ENCODE peak calls at places on chromosome 16, in six cellular contexts. L is GM12878, T is stomach, S is breast epithelium, Z is prostate gland, O is SK-N-SH. D is an unnamed sample.

GRCh38 chr16:82295306-82296201 is 125.5 kb upstream of the MPHOSPH6 start:
- DNase-seq in L (no peak), T (no peak), S (no peak), Z (no peak), O (no peak), D (no peak)

GRCh38 chr16:27374794-27375499 is 27.0 kb upstream of the IL21R start:
- DNase-seq in L (peak), T (peak), S (no peak), Z (peak), O (peak), D (no peak)

GRCh38 chr16:29702307-29702706 is 23.3 kb downstream of the QPRT start:
- DNase-seq in L (peak), T (no peak), S (no peak), Z (no peak), O (no peak), D (no peak)

GRCh38 chr16:13997526-13997925 is 73.6 kb upstream of the MRTFB start:
- DNase-seq in L (no peak), T (no peak), S (no peak), Z (no peak), O (no peak), D (no peak)

GRCh38 chr16:75058815-75059214 is 57.8 kb downstream of the LDHD start:
- DNase-seq in L (no peak), T (no peak), S (no peak), Z (no peak), O (no peak), D (no peak)

GRCh38 chr16:11386791-11387546 is 41.7 kb downstream of the RMI2 start:
- DNase-seq in L (no peak), T (peak), S (no peak), Z (no peak), O (no peak), D (no peak)

GRCh38 chr16:76910931-76911330 is 280.1 kb upstream of the MON1B start:
- DNase-seq in L (no peak), T (no peak), S (no peak), Z (no peak), O (no peak), D (no peak)

GRCh38 chr16:85607331-85607765 is 5.8 kb upstream of the GSE1 start:
- DNase-seq in L (no peak), T (peak), S (no peak), Z (no peak), O (peak), D (peak)

GRCh38 chr16:50839920-50840729 is 98.2 kb downstream of the CYLD start:
- DNase-seq in L (no peak), T (no peak), S (no peak), Z (no peak), O (no peak), D (no peak)

GRCh38 chr16:21116148-21116693 is 34.4 kb downstream of the DNAH3 start:
- DNase-seq in L (no peak), T (no peak), S (no peak), Z (no peak), O (no peak), D (no peak)

GRCh38 chr16:57694191-57694555 is 433 bp upstream of the DRC7 start:
- DNase-seq in L (no peak), T (peak), S (no peak), Z (no peak), O (no peak), D (no peak)

GRCh38 chr16:74169687-74170522 is 126.7 kb upstream of the PSMD7 start:
- DNase-seq in L (no peak), T (no peak), S (no peak), Z (no peak), O (no peak), D (no peak)

GRCh38 chr16:67563708-67564468 is 1.6 kb downstream of the CTCF start:
- DNase-seq in L (no peak), T (peak), S (no peak), Z (peak), O (peak), D (no peak)

GRCh38 chr16:29807426-29808218 is 1.3 kb downstream of the MAZ start:
- DNase-seq in L (no peak), T (peak), S (peak), Z (peak), O (peak), D (peak)

GRCh38 chr16:58471209-58471975 is 28.6 kb upstream of the NDRG4 start:
- DNase-seq in L (no peak), T (no peak), S (no peak), Z (no peak), O (no peak), D (no peak)

GRCh38 chr16:30185683-30186421 is 2.5 kb downstream of the CORO1A start:
- DNase-seq in L (peak), T (peak), S (no peak), Z (no peak), O (peak), D (peak)

GRCh38 chr16:78122774-78123315 is 23.4 kb downstream of the WWOX start:
- DNase-seq in L (no peak), T (no peak), S (no peak), Z (peak), O (peak), D (no peak)

GRCh38 chr16:88983771-88984687 is 7.0 kb upstream of the CBFA2T3 start:
- DNase-seq in L (no peak), T (no peak), S (no peak), Z (no peak), O (no peak), D (no peak)

GRCh38 chr16:86520317-86521210 is 10.2 kb downstream of the FOXF1 start:
- DNase-seq in L (no peak), T (no peak), S (no peak), Z (no peak), O (no peak), D (no peak)

GRCh38 chr16:679808-680624 is at the start of gene STUB1:
- DNase-seq in L (no peak), T (peak), S (peak), Z (peak), O (peak), D (peak)

GRCh38 chr16:24668481-24669001 is 60.9 kb upstream of the TNRC6A start:
- DNase-seq in L (no peak), T (no peak), S (no peak), Z (no peak), O (no peak), D (no peak)

GRCh38 chr16:21611546-21612384 is 12.4 kb downstream of the METTL9 start:
- DNase-seq in L (no peak), T (no peak), S (no peak), Z (no peak), O (no peak), D (no peak)

GRCh38 chr16:4371481-4372314 is at the start of gene VASN:
- DNase-seq in L (no peak), T (peak), S (peak), Z (peak), O (peak), D (peak)

GRCh38 chr16:74720579-74720978 is 19.9 kb upstream of the MLKL start:
- DNase-seq in L (no peak), T (no peak), S (no peak), Z (no peak), O (no peak), D (no peak)

GRCh38 chr16:19094542-19095365 is 19.0 kb upstream of the ITPRIPL2 start:
- DNase-seq in L (no peak), T (peak), S (no peak), Z (no peak), O (no peak), D (no peak)

GRCh38 chr16:65214196-65214595 is 92.3 kb upstream of the CDH11 start:
- DNase-seq in L (no peak), T (no peak), S (no peak), Z (no peak), O (no peak), D (no peak)

GRCh38 chr16:760498-761343 is at the start of gene MSLN:
- DNase-seq in L (no peak), T (no peak), S (no peak), Z (no peak), O (no peak), D (peak)

GRCh38 chr16:87314990-87315420 is 2.2 kb downstream of the C16orf95 start:
- DNase-seq in L (no peak), T (no peak), S (no peak), Z (no peak), O (no peak), D (no peak)

GRCh38 chr16:66426112-66427035 is 721 bp upstream of the BEAN1 start:
- DNase-seq in L (no peak), T (no peak), S (no peak), Z (no peak), O (peak), D (peak)

GRCh38 chr16:727291-727977 is 528 bp downstream of the HAGHL start:
- DNase-seq in L (no peak), T (no peak), S (no peak), Z (no peak), O (peak), D (no peak)

GRCh38 chr16:73483934-73484712 is 436.2 kb upstream of the ZFHX3 start:
- DNase-seq in L (no peak), T (no peak), S (no peak), Z (no peak), O (peak), D (no peak)

GRCh38 chr16:13316008-13316407 is 414.6 kb downstream of the SHISA9 start:
- DNase-seq in L (no peak), T (no peak), S (no peak), Z (no peak), O (no peak), D (no peak)

GRCh38 chr16:11156401-11156800 is 99.6 kb downstream of the SOCS1 start:
- DNase-seq in L (no peak), T (no peak), S (no peak), Z (no peak), O (no peak), D (no peak)

GRCh38 chr16:24204150-24204665 is 51.9 kb upstream of the CACNG3 start:
- DNase-seq in L (no peak), T (no peak), S (no peak), Z (no peak), O (no peak), D (no peak)

GRCh38 chr16:4688674-4689045 is 4.7 kb upstream of the NUDT16L1 start:
- DNase-seq in L (no peak), T (no peak), S (no peak), Z (no peak), O (no peak), D (no peak)

GRCh38 chr16:90047714-90048346 is 28.6 kb upstream of the DBNDD1 start:
- DNase-seq in L (no peak), T (no peak), S (no peak), Z (no peak), O (peak), D (peak)

GRCh38 chr16:30951785-30952184 is 2.9 kb downstream of the ORAI3 start:
- DNase-seq in L (no peak), T (peak), S (no peak), Z (peak), O (no peak), D (no peak)

GRCh38 chr16:77945126-77945525 is 77.2 kb upstream of the CLEC3A start:
- DNase-seq in L (no peak), T (no peak), S (no peak), Z (no peak), O (no peak), D (no peak)

GRCh38 chr16:4935231-4935855 is 1.6 kb downstream of the PPL start:
- DNase-seq in L (no peak), T (peak), S (peak), Z (peak), O (no peak), D (peak)

GRCh38 chr16:87056083-87056482 is 261.1 kb downstream of the C16orf95 start:
- DNase-seq in L (no peak), T (no peak), S (peak), Z (no peak), O (no peak), D (no peak)

GRCh38 chr16:2170587-2171435 is 15.2 kb downstream of the TRAF7 start:
- DNase-seq in L (no peak), T (no peak), S (no peak), Z (no peak), O (no peak), D (peak)
- H3K4me3 ChIP-seq in L (no peak), T (peak), S (peak), Z (no peak), O (no peak), D (peak)

DNA sequence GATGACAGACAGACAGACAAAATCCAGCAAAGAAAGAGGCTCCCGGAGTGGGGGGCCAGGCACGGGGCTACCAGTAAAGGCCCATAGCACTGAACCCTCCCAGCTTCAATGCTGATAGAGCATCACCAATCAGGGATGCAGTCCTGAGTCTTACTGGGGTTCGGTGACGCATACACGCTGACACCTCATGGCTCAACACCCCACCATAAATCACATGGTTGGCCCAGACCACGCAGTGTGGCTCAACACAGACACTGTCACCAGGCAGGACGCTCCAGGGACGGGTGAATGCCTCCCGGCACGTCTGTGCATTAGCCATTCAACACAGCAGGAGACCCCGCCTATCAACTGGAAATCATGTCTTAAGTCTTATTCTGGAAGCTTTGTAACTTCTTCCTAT is 35.0 kb downstream of the NECAB2 start:
- DNase-seq in L (no peak), T (no peak), S (no peak), Z (no peak), O (no peak), D (no peak)
- TF ChIP-seq POLR2AphosphoS5 in L (no peak), T (no peak), S (no peak), Z (no peak), O (no peak), D (no peak)

GRCh38 chr16:71442041-71442440 is at the start of gene TLE7:
- DNase-seq in L (no peak), T (no peak), S (no peak), Z (no peak), O (no peak), D (no peak)

GRCh38 chr16:71439531-71439930 is 2.3 kb downstream of the TLE7 start:
- DNase-seq in L (no peak), T (no peak), S (no peak), Z (no peak), O (no peak), D (no peak)

GRCh38 chr16:71443714-71444113 is 1.9 kb upstream of the TLE7 start:
- DNase-seq in L (no peak), T (no peak), S (no peak), Z (no peak), O (no peak), D (no peak)

GRCh38 chr16:71441348-71441781 is 489 bp downstream of the TLE7 start:
- DNase-seq in L (no peak), T (no peak), S (no peak), Z (no peak), O (peak), D (peak)

GRCh38 chr16:71440669-71441347 is 1.0 kb downstream of the TLE7 start:
- DNase-seq in L (no peak), T (no peak), S (no peak), Z (no peak), O (peak), D (no peak)
- H3K4me3 ChIP-seq in L (no peak), T (no peak), S (no peak), Z (no peak), O (no peak), D (no peak)

GRCh38 chr16:69311533-69312388 is 611 bp downstream of the VPS4A start:
- DNase-seq in L (no peak), T (peak), S (no peak), Z (no peak), O (peak), D (peak)

GRCh38 chr16:69310479-69311114 is 553 bp upstream of the VPS4A start:
- DNase-seq in L (no peak), T (no peak), S (no peak), Z (no peak), O (no peak), D (no peak)

GRCh38 chr16:69309316-69309715 is 1.8 kb upstream of the VPS4A start:
- DNase-seq in L (no peak), T (no peak), S (no peak), Z (no peak), O (no peak), D (no peak)

GRCh38 chr16:69313469-69313868 is 2.3 kb downstream of the VPS4A start:
- DNase-seq in L (no peak), T (no peak), S (no peak), Z (no peak), O (no peak), D (no peak)

GRCh38 chr16:69311115-69311532 is at the start of gene VPS4A:
- DNase-seq in L (peak), T (peak), S (peak), Z (peak), O (peak), D (peak)
- TF ChIP-seq POLR2AphosphoS5 in L (peak), T (peak), S (peak), Z (peak), O (peak), D (peak)

DNA sequence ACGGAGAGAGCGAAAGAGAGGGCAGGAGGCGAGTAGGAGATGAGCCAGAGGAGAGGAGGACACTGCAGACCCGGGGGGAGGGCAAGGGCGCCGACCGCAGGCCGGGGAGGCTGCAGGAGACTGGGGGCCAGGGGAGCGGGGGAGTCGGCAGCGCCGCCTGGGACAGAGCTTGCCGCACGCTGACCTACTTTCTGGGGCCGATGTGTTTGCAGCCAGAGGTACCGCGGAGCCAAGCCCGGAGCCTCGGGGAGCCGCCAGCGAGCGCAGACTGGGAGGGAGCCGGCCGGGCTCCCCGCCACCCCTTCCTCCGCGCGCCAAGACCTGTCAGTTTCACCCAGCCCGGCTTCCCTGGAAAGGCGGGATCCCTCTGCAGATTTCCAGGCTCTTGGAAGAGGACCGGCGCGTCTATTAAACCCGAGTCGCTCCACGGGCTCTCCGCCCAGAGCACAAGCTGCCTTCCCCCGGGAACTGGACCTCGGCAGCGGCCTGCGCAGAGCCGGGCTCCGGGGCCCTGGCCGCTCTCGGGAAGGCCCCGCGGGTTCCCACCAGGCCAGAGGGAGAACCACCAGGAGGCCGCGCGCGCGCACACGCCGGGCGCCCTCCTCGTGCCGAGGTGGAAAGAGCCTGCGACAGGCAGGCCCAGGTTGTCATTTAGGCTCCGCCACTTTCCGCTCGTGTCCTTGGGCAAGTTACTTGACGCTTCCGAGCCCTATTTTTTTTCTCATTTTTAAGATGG is 74.5 kb downstream of the CMC2 start:
- DNase-seq in L (no peak), T (peak), S (peak), Z (peak), O (peak), D (no peak)
- H3K4me3 ChIP-seq in L (no peak), T (peak), S (peak), Z (peak), O (peak), D (peak)

DNA sequence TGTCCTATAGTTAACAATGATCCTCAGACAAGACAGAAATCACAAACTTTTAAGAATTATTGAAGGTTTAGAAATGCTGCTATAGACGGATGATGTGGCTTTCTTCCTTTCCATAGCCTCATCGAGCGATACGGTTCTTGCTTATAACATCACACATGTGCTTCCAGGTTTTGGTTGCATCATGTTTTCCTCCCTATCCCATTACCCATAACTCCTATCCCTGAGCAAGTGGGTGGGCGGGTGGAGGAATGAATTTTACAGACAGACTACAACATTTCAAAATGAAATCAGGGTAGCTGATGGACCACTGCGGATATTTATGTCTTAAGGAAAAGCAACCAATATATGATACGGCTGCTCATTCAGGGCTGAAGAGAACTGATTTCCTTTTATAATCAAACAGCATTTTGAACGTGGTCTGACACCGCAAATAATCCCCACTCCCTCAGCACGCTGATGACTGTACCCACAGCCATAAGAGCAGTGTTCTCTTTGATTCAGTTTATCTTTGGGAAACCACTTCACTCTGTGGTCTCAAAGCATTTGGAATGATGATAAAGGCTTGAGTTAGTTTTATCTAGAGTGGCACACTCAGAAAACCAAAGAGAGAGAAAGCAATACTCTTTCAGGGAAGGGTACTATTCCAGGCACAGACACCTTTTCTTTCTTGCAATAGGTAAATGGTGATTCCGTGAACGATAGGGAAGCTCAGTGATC is 4.6 kb upstream of the AKTIP start:
- DNase-seq in L (no peak), T (no peak), S (no peak), Z (no peak), O (no peak), D (no peak)
- TF ChIP-seq POLR2AphosphoS5 in L (no peak), T (no peak), S (no peak), Z (no peak), O (no peak), D (no peak)

GRCh38 chr16:49651226-49651625 is 204.7 kb downstream of the ZNF423 start:
- DNase-seq in L (no peak), T (no peak), S (no peak), Z (no peak), O (no peak), D (no peak)

GRCh38 chr16:49653577-49653976 is 202.3 kb downstream of the ZNF423 start:
- DNase-seq in L (no peak), T (no peak), S (no peak), Z (no peak), O (no peak), D (no peak)

GRCh38 chr16:49651980-49652379 is 203.9 kb downstream of the ZNF423 start:
- DNase-seq in L (no peak), T (no peak), S (no peak), Z (no peak), O (peak), D (no peak)

GRCh38 chr16:49654425-49654824 is 201.5 kb downstream of the ZNF423 start:
- DNase-seq in L (no peak), T (no peak), S (no peak), Z (no peak), O (no peak), D (no peak)

GRCh38 chr16:49652441-49653175 is 203.3 kb downstream of the ZNF423 start:
- DNase-seq in L (no peak), T (no peak), S (no peak), Z (no peak), O (no peak), D (no peak)
- H3K4me3 ChIP-seq in L (no peak), T (no peak), S (peak), Z (no peak), O (no peak), D (no peak)

GRCh38 chr16:3131755-3132377 is 3.0 kb upstream of the ZNF213 start:
- DNase-seq in L (no peak), T (peak), S (no peak), Z (no peak), O (peak), D (no peak)
- TF ChIP-seq POLR2AphosphoS5 in L (no peak), T (no peak), S (no peak), Z (no peak), O (no peak), D (no peak)

D was measured in upper lobe of left lung.